ENCODE peak calls at places on chromosomes 1 and 21, in five cellular contexts. T, U, F, Q and N are unnamed samples.

GRCh38 chr1:160032165-160032827 is 506 bp upstream of the PIGM start:
- DNase-seq in T (no peak), U (no peak), F (peak), Q (peak), N (no peak)

GRCh38 chr1:15531682-15532081 is 5.0 kb downstream of the DNAJC16 start:
- DNase-seq in T (no peak), U (no peak), F (no peak), Q (no peak), N (no peak)

GRCh38 chr1:33740040-33740745 is 123.7 kb upstream of the HMGB4 start:
- DNase-seq in T (no peak), U (no peak), F (no peak), Q (no peak), N (no peak)

GRCh38 chr1:107536266-107536665 is 395.4 kb downstream of the NTNG1 start:
- DNase-seq in T (no peak), U (no peak), F (no peak), Q (no peak), N (no peak)

GRCh38 chr1:51998007-51998406 is 7.5 kb upstream of the RAB3B start:
- DNase-seq in T (no peak), U (no peak), F (no peak), Q (no peak), N (no peak)

GRCh38 chr1:62304975-62305374 is 14.3 kb downstream of the KANK4 start:
- DNase-seq in T (no peak), U (no peak), F (no peak), Q (no peak), N (no peak)

GRCh38 chr1:8870605-8871538 is 7.6 kb downstream of the ENO1 start:
- DNase-seq in T (no peak), U (no peak), F (no peak), Q (no peak), N (no peak)

GRCh38 chr1:9808459-9808858 is 15.3 kb downstream of the CLSTN1 start:
- DNase-seq in T (no peak), U (peak), F (no peak), Q (no peak), N (no peak)

GRCh38 chr1:41935226-41935625 is 16.5 kb upstream of the HIVEP3 start:
- DNase-seq in T (no peak), U (no peak), F (no peak), Q (no peak), N (no peak)

GRCh38 chr21:46509760-46510159 is 51.1 kb downstream of the DIP2A start:
- DNase-seq in T (no peak), U (no peak), F (no peak), Q (no peak), N (no peak)

GRCh38 chr1:205706601-205707502 is 26.5 kb upstream of the SLC45A3 start:
- DNase-seq in T (peak), U (peak), F (peak), Q (no peak), N (no peak)

GRCh38 chr21:38954450-38955059 is 148.8 kb downstream of the ETS2 start:
- DNase-seq in T (no peak), U (no peak), F (no peak), Q (no peak), N (no peak)

GRCh38 chr1:150152772-150153461 is 3.2 kb downstream of the PLEKHO1 start:
- DNase-seq in T (no peak), U (peak), F (no peak), Q (no peak), N (no peak)

GRCh38 chr1:47351305-47351704 is 17.7 kb downstream of the CMPK1 start:
- DNase-seq in T (no peak), U (no peak), F (no peak), Q (peak), N (no peak)

GRCh38 chr1:54803761-54804470 is 2.8 kb upstream of the TTC22 start:
- DNase-seq in T (no peak), U (no peak), F (no peak), Q (peak), N (no peak)
- H3K4me3 ChIP-seq in T (no peak), U (no peak), F (no peak), Q (no peak), N (no peak)

GRCh38 chr1:212536586-212536985 is 72.0 kb upstream of the ATF3 start:
- DNase-seq in T (no peak), U (no peak), F (no peak), Q (no peak), N (no peak)
- H3K4me3 ChIP-seq in T (no peak), U (no peak), F (no peak), Q (no peak), N (no peak)

GRCh38 chr1:99482286-99482685 is 163.6 kb upstream of the PALMD start:
- DNase-seq in T (no peak), U (no peak), F (no peak), Q (no peak), N (no peak)
- H3K4me3 ChIP-seq in T (no peak), U (no peak), F (no peak), Q (no peak), N (no peak)

GRCh38 chr21:25638634-25639166 is 358 bp upstream of the JAM2 start:
- DNase-seq in T (no peak), U (no peak), F (no peak), Q (peak), N (no peak)
- H3K4me3 ChIP-seq in T (peak), U (peak), F (no peak), Q (peak), N (peak)

GRCh38 chr1:68231627-68232303 is 558 bp downstream of the WLS start:
- DNase-seq in T (peak), U (peak), F (no peak), Q (no peak), N (no peak)

GRCh38 chr1:68233202-68233601 is 879 bp upstream of the WLS start:
- DNase-seq in T (no peak), U (no peak), F (no peak), Q (no peak), N (no peak)

GRCh38 chr1:68230901-68231626 is 1.3 kb downstream of the WLS start:
- DNase-seq in T (peak), U (peak), F (no peak), Q (no peak), N (no peak)

GRCh38 chr1:68234094-68234493 is 1.8 kb upstream of the WLS start:
- DNase-seq in T (no peak), U (no peak), F (no peak), Q (no peak), N (no peak)

GRCh38 chr1:68232354-68233148 is at the start of gene WLS:
- DNase-seq in T (peak), U (peak), F (no peak), Q (no peak), N (no peak)
- H3K4me3 ChIP-seq in T (peak), U (peak), F (no peak), Q (no peak), N (no peak)

GRCh38 chr21:45464309-45464708 is 59.3 kb downstream of the COL18A1 start:
- DNase-seq in T (no peak), U (no peak), F (no peak), Q (peak), N (no peak)
- H3K4me3 ChIP-seq in T (no peak), U (no peak), F (no peak), Q (no peak), N (no peak)

GRCh38 chr1:111476214-111476613 is 2.4 kb downstream of the C1orf162 start:
- DNase-seq in T (no peak), U (no peak), F (no peak), Q (no peak), N (no peak)
- H3K4me3 ChIP-seq in T (no peak), U (no peak), F (no peak), Q (no peak), N (no peak)